ENCODE peak calls at places on chromosome 17, in four cellular contexts. One of them, this sample, is unnamed.

GRCh38 chr17:52762794-52763167 is 604.3 kb upstream of the CA10 start:
- DNase-seq in WTC11: no peak
- DNase-seq in K562: no peak
- DNase-seq in HepG2: no peak
- DNase-seq in this sample: no peak

GRCh38 chr17:22142091-22142490 is 449.8 kb downstream of the KCNJ18 start:
- DNase-seq in WTC11: no peak
- DNase-seq in K562: peak; percentile 20
- DNase-seq in HepG2: no peak
- DNase-seq in this sample: no peak

GRCh38 chr17:18066866-18067265 is 20.9 kb upstream of the DRG2 start:
- DNase-seq in HepG2: no peak
- DNase-seq in K562: no peak
- DNase-seq in WTC11: no peak
- DNase-seq in this sample: no peak

GRCh38 chr17:43699438-43699756 is 37.7 kb upstream of the MEOX1 start:
- DNase-seq in HepG2: no peak
- DNase-seq in WTC11: no peak
- DNase-seq in K562: no peak
- DNase-seq in this sample: no peak

GRCh38 chr17:3914319-3914685 is 2.0 kb downstream of the P2RX1 start:
- DNase-seq in K562: no peak
- DNase-seq in WTC11: no peak
- DNase-seq in HepG2: no peak
- DNase-seq in this sample: peak; percentile 49

GRCh38 chr17:61402978-61403845 is 3.6 kb downstream of the TBX2 start:
- DNase-seq in WTC11: peak; percentile 47
- DNase-seq in K562: no peak
- DNase-seq in HepG2: no peak
- DNase-seq in this sample: no peak

GRCh38 chr17:37327341-37328090 is 48.3 kb upstream of the C17orf78 start:
- DNase-seq in HepG2: no peak
- DNase-seq in K562: no peak
- DNase-seq in WTC11: no peak
- DNase-seq in this sample: no peak

GRCh38 chr17:75131278-75132017 is at the start of gene NT5C:
- DNase-seq in WTC11: peak; percentile 87
- DNase-seq in HepG2: peak; percentile 79
- DNase-seq in K562: peak; percentile 88
- DNase-seq in this sample: no peak

GRCh38 chr17:8152112-8152775 is at the start of gene PER1:
- DNase-seq in WTC11: peak; percentile 97
- DNase-seq in K562: peak; percentile 95
- DNase-seq in HepG2: peak; percentile 68
- DNase-seq in this sample: peak; percentile 66

GRCh38 chr17:8151641-8152111 is 528 bp downstream of the PER1 start:
- DNase-seq in HepG2: no peak
- DNase-seq in WTC11: no peak
- DNase-seq in K562: no peak
- DNase-seq in this sample: no peak

GRCh38 chr17:8149419-8150193 is 2.6 kb downstream of the PER1 start:
- DNase-seq in WTC11: no peak
- DNase-seq in K562: no peak
- DNase-seq in HepG2: no peak
- DNase-seq in this sample: no peak

GRCh38 chr17:8150194-8151119 is 1.7 kb downstream of the PER1 start:
- DNase-seq in K562: no peak
- DNase-seq in WTC11: no peak
- DNase-seq in HepG2: no peak
- DNase-seq in this sample: no peak

GRCh38 chr17:8151120-8151640 is 1.0 kb downstream of the PER1 start:
- DNase-seq in HepG2: no peak
- DNase-seq in WTC11: peak; percentile 81
- DNase-seq in K562: peak; percentile 74
- DNase-seq in this sample: no peak
- TF ChIP-seq ETV6 in HepG2: no peak
- TF ChIP-seq ETV6 in WTC11: peak; percentile 76
- TF ChIP-seq ETV6 in K562: no peak
- TF ChIP-seq ETV6 in this sample: no peak

GRCh38 chr17:49690256-49690655 is 12.4 kb upstream of the SPOP start:
- DNase-seq in HepG2: no peak
- DNase-seq in WTC11: no peak
- DNase-seq in K562: no peak
- DNase-seq in this sample: no peak

GRCh38 chr17:49694847-49695697 is 12.7 kb downstream of the SLC35B1 start:
- DNase-seq in WTC11: peak; percentile 70
- DNase-seq in HepG2: peak; percentile 30
- DNase-seq in K562: peak; percentile 68
- DNase-seq in this sample: no peak

GRCh38 chr17:49691086-49691676 is 13.3 kb upstream of the SPOP start:
- DNase-seq in WTC11: no peak
- DNase-seq in HepG2: no peak
- DNase-seq in K562: no peak
- DNase-seq in this sample: no peak

GRCh38 chr17:49691677-49692191 is 13.8 kb upstream of the SPOP start:
- DNase-seq in WTC11: no peak
- DNase-seq in K562: no peak
- DNase-seq in HepG2: no peak
- DNase-seq in this sample: no peak

DNA sequence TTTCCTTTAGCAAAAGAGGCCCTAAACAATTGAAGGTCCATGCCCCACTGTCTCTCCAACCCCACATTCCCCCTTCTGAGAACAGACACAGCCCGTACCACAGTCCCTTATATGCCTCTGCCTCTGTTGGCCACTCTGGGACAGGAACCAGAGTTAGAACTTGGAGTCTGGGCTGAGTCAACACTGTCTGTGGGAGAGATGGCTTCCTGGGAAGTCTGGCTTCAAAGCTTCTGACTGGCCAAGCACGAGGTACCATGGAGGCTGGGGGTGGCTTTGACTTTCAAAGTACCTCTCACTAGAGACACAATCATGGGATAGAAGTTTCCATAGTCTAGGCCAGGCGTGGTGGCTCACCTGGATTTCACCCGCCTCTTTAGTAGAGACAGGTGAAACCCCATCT is 14.9 kb upstream of the SPOP start:
- DNase-seq in WTC11: no peak
- DNase-seq in HepG2: no peak
- DNase-seq in K562: no peak
- DNase-seq in this sample: no peak
- TF ChIP-seq ETV6 in WTC11: no peak
- TF ChIP-seq ETV6 in HepG2: no peak
- TF ChIP-seq ETV6 in K562: no peak
- TF ChIP-seq ETV6 in this sample: no peak

GRCh38 chr17:81171941-81172340 is 5.9 kb upstream of the AATK start:
- DNase-seq in HepG2: peak; percentile 28
- DNase-seq in WTC11: no peak
- DNase-seq in K562: no peak
- DNase-seq in this sample: no peak
- TF ChIP-seq ETV6 in HepG2: no peak
- TF ChIP-seq ETV6 in WTC11: no peak
- TF ChIP-seq ETV6 in K562: no peak
- TF ChIP-seq ETV6 in this sample: no peak

GRCh38 chr17:76881966-76882365 is 13.8 kb downstream of the MGAT5B start:
- DNase-seq in HepG2: no peak
- DNase-seq in WTC11: no peak
- DNase-seq in K562: no peak
- DNase-seq in this sample: no peak
- TF ChIP-seq ETV6 in HepG2: no peak
- TF ChIP-seq ETV6 in WTC11: no peak
- TF ChIP-seq ETV6 in K562: no peak
- TF ChIP-seq ETV6 in this sample: no peak

DNA sequence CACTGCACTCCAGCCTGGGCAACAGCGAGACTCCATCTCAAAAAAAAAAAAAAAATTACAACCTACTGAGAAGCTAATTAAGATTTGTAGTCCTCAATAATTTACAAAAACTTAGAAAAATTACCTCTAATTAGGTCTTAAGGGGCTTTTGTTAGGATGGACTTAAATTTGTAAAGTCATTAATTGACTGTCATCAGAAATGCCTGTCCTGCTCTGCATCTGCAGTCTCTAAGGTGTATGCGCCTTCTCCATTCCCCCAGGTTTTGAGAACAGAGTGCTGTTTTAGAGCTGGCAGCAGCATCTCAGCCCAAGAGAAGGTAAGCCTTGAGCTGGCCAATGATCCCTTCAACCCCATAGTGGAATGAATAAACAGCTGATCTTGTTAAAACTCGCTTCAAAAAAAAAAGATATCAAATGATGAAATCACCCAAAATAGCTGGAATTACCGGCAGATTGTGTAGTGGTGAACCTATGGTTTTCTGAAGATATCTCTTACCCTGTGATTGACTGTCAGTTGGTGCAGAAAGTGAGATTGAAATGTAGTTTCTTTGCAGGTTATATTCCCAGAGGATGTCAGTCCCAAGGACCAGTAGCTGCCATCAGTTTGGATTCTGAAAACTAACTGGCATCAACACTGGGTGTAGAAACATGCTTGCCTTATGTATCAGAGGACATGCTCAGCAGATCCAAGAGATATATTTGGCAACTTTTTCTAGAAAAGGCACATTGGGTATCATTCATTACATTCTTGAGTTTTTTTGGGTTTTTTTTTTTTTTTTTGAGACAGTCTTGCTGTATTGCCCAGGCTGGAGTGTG is 25.7 kb downstream of the TRPV2 start:
- DNase-seq in K562: no peak
- DNase-seq in WTC11: no peak
- DNase-seq in HepG2: no peak
- DNase-seq in this sample: no peak
- TF ChIP-seq ETV6 in K562: no peak
- TF ChIP-seq ETV6 in WTC11: no peak
- TF ChIP-seq ETV6 in HepG2: no peak
- TF ChIP-seq ETV6 in this sample: no peak

GRCh38 chr17:5464717-5465507 is 3.9 kb downstream of the DHX33 start:
- DNase-seq in K562: no peak
- DNase-seq in WTC11: no peak
- DNase-seq in HepG2: peak; percentile 94
- DNase-seq in this sample: no peak
- TF ChIP-seq ETV6 in K562: no peak
- TF ChIP-seq ETV6 in WTC11: no peak
- TF ChIP-seq ETV6 in HepG2: no peak
- TF ChIP-seq ETV6 in this sample: no peak

DNA sequence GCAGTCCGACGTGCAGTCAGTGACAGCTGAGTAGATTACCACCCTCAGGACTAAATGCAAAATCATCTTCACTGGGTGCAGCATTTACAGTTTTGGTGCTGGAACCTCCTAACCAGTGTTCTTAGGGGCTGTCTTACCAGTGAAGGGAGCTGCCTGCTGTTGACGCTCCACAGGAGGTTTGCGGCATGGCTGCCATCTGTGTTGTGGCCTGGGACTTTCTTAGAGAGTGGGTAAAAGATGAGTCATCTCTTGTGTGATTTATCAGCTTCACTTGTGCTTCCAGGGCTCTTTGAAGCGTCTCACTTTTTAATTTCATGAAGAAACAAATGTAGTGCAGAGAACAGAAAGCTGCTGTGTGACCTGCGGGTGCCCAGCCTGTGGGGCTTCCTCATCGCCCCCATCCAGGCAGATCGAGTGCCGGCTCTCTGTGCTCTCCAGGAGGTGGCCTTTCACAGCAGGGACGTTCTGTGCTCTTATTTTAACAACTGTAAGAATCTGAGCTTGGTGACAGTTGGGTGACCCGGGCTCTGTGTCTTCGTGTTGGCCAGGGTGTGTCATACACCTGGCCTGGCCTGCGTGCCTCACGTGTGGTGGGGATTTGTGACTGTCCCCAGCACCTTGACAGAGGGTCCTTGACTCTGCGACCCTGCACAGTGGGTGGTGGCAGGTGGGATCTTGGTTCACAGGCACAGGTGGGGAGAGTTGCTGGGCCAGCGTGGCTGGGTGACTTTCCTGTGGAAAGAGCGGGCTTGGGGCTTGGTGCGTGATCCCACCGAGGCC is 24.3 kb upstream of the ZNF750 start:
- DNase-seq in K562: peak; percentile 79
- DNase-seq in WTC11: no peak
- DNase-seq in HepG2: no peak
- DNase-seq in this sample: peak; percentile 97
- TF ChIP-seq ETV6 in K562: no peak
- TF ChIP-seq ETV6 in WTC11: no peak
- TF ChIP-seq ETV6 in HepG2: no peak
- TF ChIP-seq ETV6 in this sample: peak; percentile 61

This sample was measured in GM12878.